ENCODE peak calls at places on chromosomes 1 and 21, in five cellular contexts. One of them, this sample, is unnamed.

GRCh38 chr1:54845772-54846171 is 41.2 kb downstream of the DHCR24 start:
- DNase-seq in CD4-positive, alpha-beta T cell: no peak
- DNase-seq in fibroblast of lung: no peak
- DNase-seq in heart left ventricle: no peak
- DNase-seq in AG04450: no peak
- DNase-seq in this sample: no peak

GRCh38 chr1:112517231-112517630 is 8.5 kb downstream of the WNT2B start:
- DNase-seq in CD4-positive, alpha-beta T cell: no peak
- DNase-seq in fibroblast of lung: no peak
- DNase-seq in heart left ventricle: no peak
- DNase-seq in AG04450: no peak
- DNase-seq in this sample: no peak

GRCh38 chr1:111730706-111731105 is 8.5 kb downstream of the INKA2 start:
- DNase-seq in CD4-positive, alpha-beta T cell: no peak
- DNase-seq in fibroblast of lung: no peak
- DNase-seq in heart left ventricle: peak
- DNase-seq in AG04450: no peak
- DNase-seq in this sample: no peak

GRCh38 chr1:154776339-154776605 is 93.8 kb downstream of the KCNN3 start:
- DNase-seq in CD4-positive, alpha-beta T cell: no peak
- DNase-seq in fibroblast of lung: no peak
- DNase-seq in heart left ventricle: no peak
- DNase-seq in AG04450: no peak
- DNase-seq in this sample: no peak

GRCh38 chr1:28062806-28063205 is 25.6 kb downstream of the EYA3 start:
- DNase-seq in CD4-positive, alpha-beta T cell: peak
- DNase-seq in fibroblast of lung: peak
- DNase-seq in heart left ventricle: no peak
- DNase-seq in AG04450: no peak
- DNase-seq in this sample: no peak

GRCh38 chr1:6914646-6915178 is 129.5 kb downstream of the CAMTA1 start:
- DNase-seq in CD4-positive, alpha-beta T cell: no peak
- DNase-seq in fibroblast of lung: no peak
- DNase-seq in heart left ventricle: no peak
- DNase-seq in AG04450: no peak
- DNase-seq in this sample: no peak

GRCh38 chr21:35254006-35254751 is 205.1 kb upstream of the RUNX1 start:
- DNase-seq in CD4-positive, alpha-beta T cell: no peak
- DNase-seq in fibroblast of lung: peak
- DNase-seq in heart left ventricle: no peak
- DNase-seq in AG04450: peak
- DNase-seq in this sample: no peak

GRCh38 chr1:157319567-157319966 is 181.4 kb upstream of the ETV3 start:
- DNase-seq in CD4-positive, alpha-beta T cell: no peak
- DNase-seq in fibroblast of lung: no peak
- DNase-seq in heart left ventricle: no peak
- DNase-seq in AG04450: no peak
- DNase-seq in this sample: no peak

GRCh38 chr1:170881268-170882265 is 53.8 kb upstream of the MROH9 start:
- DNase-seq in CD4-positive, alpha-beta T cell: no peak
- DNase-seq in fibroblast of lung: peak
- DNase-seq in heart left ventricle: no peak
- DNase-seq in AG04450: no peak
- DNase-seq in this sample: no peak

GRCh38 chr1:52153898-52154297 is 12.0 kb downstream of the ZFYVE9 start:
- DNase-seq in CD4-positive, alpha-beta T cell: no peak
- DNase-seq in fibroblast of lung: peak
- DNase-seq in heart left ventricle: no peak
- DNase-seq in AG04450: no peak
- DNase-seq in this sample: no peak

GRCh38 chr1:4219111-4219510 is 319.0 kb upstream of the C1orf174 start:
- DNase-seq in CD4-positive, alpha-beta T cell: no peak
- DNase-seq in fibroblast of lung: no peak
- DNase-seq in heart left ventricle: no peak
- DNase-seq in AG04450: no peak
- DNase-seq in this sample: no peak

GRCh38 chr1:31797216-31797615 is 18.6 kb downstream of the SPOCD1 start:
- DNase-seq in CD4-positive, alpha-beta T cell: no peak
- DNase-seq in fibroblast of lung: no peak
- DNase-seq in heart left ventricle: no peak
- DNase-seq in AG04450: no peak
- DNase-seq in this sample: no peak

GRCh38 chr1:221987860-221988520 is 246.1 kb upstream of the DUSP10 start:
- DNase-seq in CD4-positive, alpha-beta T cell: no peak
- DNase-seq in fibroblast of lung: peak
- DNase-seq in heart left ventricle: no peak
- DNase-seq in AG04450: peak
- DNase-seq in this sample: peak

GRCh38 chr1:54391450-54392071 is 14.6 kb downstream of the SSBP3 start:
- DNase-seq in CD4-positive, alpha-beta T cell: no peak
- DNase-seq in fibroblast of lung: no peak
- DNase-seq in heart left ventricle: no peak
- DNase-seq in AG04450: no peak
- DNase-seq in this sample: no peak

GRCh38 chr1:18812540-18812939 is 46.9 kb downstream of the TAS1R2 start:
- DNase-seq in CD4-positive, alpha-beta T cell: no peak
- DNase-seq in fibroblast of lung: no peak
- DNase-seq in heart left ventricle: no peak
- DNase-seq in AG04450: no peak
- DNase-seq in this sample: no peak

GRCh38 chr21:14382486-14382834 is 486 bp downstream of the HSPA13 start:
- DNase-seq in CD4-positive, alpha-beta T cell: no peak
- DNase-seq in fibroblast of lung: peak
- DNase-seq in heart left ventricle: peak
- DNase-seq in AG04450: no peak
- DNase-seq in this sample: peak

GRCh38 chr1:24226754-24227153 is 39.7 kb upstream of the IFNLR1 start:
- DNase-seq in CD4-positive, alpha-beta T cell: no peak
- DNase-seq in fibroblast of lung: no peak
- DNase-seq in heart left ventricle: no peak
- DNase-seq in AG04450: no peak
- DNase-seq in this sample: no peak

GRCh38 chr1:19679691-19680090 is 15.0 kb downstream of the HTR6 start:
- DNase-seq in CD4-positive, alpha-beta T cell: no peak
- DNase-seq in fibroblast of lung: no peak
- DNase-seq in heart left ventricle: no peak
- DNase-seq in AG04450: no peak
- DNase-seq in this sample: no peak

GRCh38 chr1:14366361-14367018 is 232.0 kb upstream of the KAZN start:
- DNase-seq in CD4-positive, alpha-beta T cell: no peak
- DNase-seq in fibroblast of lung: peak
- DNase-seq in heart left ventricle: no peak
- DNase-seq in AG04450: no peak
- DNase-seq in this sample: peak

GRCh38 chr21:28150021-28150420 is 842.7 kb downstream of the LTN1 start:
- DNase-seq in CD4-positive, alpha-beta T cell: no peak
- DNase-seq in fibroblast of lung: no peak
- DNase-seq in heart left ventricle: no peak
- DNase-seq in AG04450: no peak
- DNase-seq in this sample: no peak

GRCh38 chr1:202966006-202966904 is 802 bp downstream of the CYB5R1 start:
- DNase-seq in CD4-positive, alpha-beta T cell: no peak
- DNase-seq in fibroblast of lung: no peak
- DNase-seq in heart left ventricle: no peak
- DNase-seq in AG04450: no peak
- DNase-seq in this sample: no peak

GRCh38 chr1:22711071-22711470 is 432 bp downstream of the EPHB2 start:
- DNase-seq in CD4-positive, alpha-beta T cell: no peak
- DNase-seq in fibroblast of lung: no peak
- DNase-seq in heart left ventricle: no peak
- DNase-seq in AG04450: no peak
- DNase-seq in this sample: no peak

GRCh38 chr1:108346137-108346536 is 102.3 kb upstream of the NBPF4 start:
- DNase-seq in CD4-positive, alpha-beta T cell: no peak
- DNase-seq in fibroblast of lung: no peak
- DNase-seq in heart left ventricle: no peak
- DNase-seq in AG04450: no peak
- DNase-seq in this sample: no peak

GRCh38 chr21:45819478-45820170 is 161.9 kb upstream of the COL6A1 start:
- DNase-seq in CD4-positive, alpha-beta T cell: no peak
- DNase-seq in fibroblast of lung: no peak
- DNase-seq in heart left ventricle: no peak
- DNase-seq in AG04450: no peak
- DNase-seq in this sample: no peak

GRCh38 chr1:158212315-158212714 is 31.6 kb downstream of the CD1D start:
- DNase-seq in CD4-positive, alpha-beta T cell: no peak
- DNase-seq in fibroblast of lung: no peak
- DNase-seq in heart left ventricle: no peak
- DNase-seq in AG04450: no peak
- DNase-seq in this sample: no peak

GRCh38 chr1:115262886-115263285 is 75.2 kb downstream of the NGF start:
- DNase-seq in CD4-positive, alpha-beta T cell: no peak
- DNase-seq in fibroblast of lung: peak
- DNase-seq in heart left ventricle: no peak
- DNase-seq in AG04450: peak
- DNase-seq in this sample: no peak

GRCh38 chr21:39180429-39181019 is 2.7 kb downstream of the PSMG1 start:
- DNase-seq in CD4-positive, alpha-beta T cell: no peak
- DNase-seq in fibroblast of lung: no peak
- DNase-seq in heart left ventricle: no peak
- DNase-seq in AG04450: no peak
- DNase-seq in this sample: no peak
- TF ChIP-seq CTCF in CD4-positive, alpha-beta T cell: peak
- TF ChIP-seq CTCF in fibroblast of lung: peak
- TF ChIP-seq CTCF in heart left ventricle: no peak
- TF ChIP-seq CTCF in AG04450: peak
- TF ChIP-seq CTCF in this sample: peak

GRCh38 chr1:94425821-94426484 is 7.8 kb downstream of the ABCD3 start:
- DNase-seq in CD4-positive, alpha-beta T cell: no peak
- DNase-seq in fibroblast of lung: no peak
- DNase-seq in heart left ventricle: no peak
- DNase-seq in AG04450: no peak
- DNase-seq in this sample: no peak
- H3K27ac ChIP-seq in CD4-positive, alpha-beta T cell: no peak
- H3K27ac ChIP-seq in fibroblast of lung: no peak
- H3K27ac ChIP-seq in heart left ventricle: peak
- H3K27ac ChIP-seq in AG04450: no peak
- H3K27ac ChIP-seq in this sample: no peak

GRCh38 chr1:156130578-156130942 is 16.0 kb downstream of the LMNA start:
- DNase-seq in CD4-positive, alpha-beta T cell: no peak
- DNase-seq in fibroblast of lung: no peak
- DNase-seq in heart left ventricle: no peak
- DNase-seq in AG04450: no peak
- DNase-seq in this sample: no peak
- TF ChIP-seq CTCF in CD4-positive, alpha-beta T cell: peak
- TF ChIP-seq CTCF in fibroblast of lung: no peak
- TF ChIP-seq CTCF in heart left ventricle: no peak
- TF ChIP-seq CTCF in AG04450: no peak
- TF ChIP-seq CTCF in this sample: peak

GRCh38 chr1:226108935-226109828 is 46.7 kb downstream of the H3-3A start:
- DNase-seq in CD4-positive, alpha-beta T cell: no peak
- DNase-seq in fibroblast of lung: peak
- DNase-seq in heart left ventricle: peak
- DNase-seq in AG04450: no peak
- DNase-seq in this sample: peak
- H3K27ac ChIP-seq in CD4-positive, alpha-beta T cell: no peak
- H3K27ac ChIP-seq in fibroblast of lung: peak
- H3K27ac ChIP-seq in heart left ventricle: peak
- H3K27ac ChIP-seq in AG04450: peak
- H3K27ac ChIP-seq in this sample: peak

DNA sequence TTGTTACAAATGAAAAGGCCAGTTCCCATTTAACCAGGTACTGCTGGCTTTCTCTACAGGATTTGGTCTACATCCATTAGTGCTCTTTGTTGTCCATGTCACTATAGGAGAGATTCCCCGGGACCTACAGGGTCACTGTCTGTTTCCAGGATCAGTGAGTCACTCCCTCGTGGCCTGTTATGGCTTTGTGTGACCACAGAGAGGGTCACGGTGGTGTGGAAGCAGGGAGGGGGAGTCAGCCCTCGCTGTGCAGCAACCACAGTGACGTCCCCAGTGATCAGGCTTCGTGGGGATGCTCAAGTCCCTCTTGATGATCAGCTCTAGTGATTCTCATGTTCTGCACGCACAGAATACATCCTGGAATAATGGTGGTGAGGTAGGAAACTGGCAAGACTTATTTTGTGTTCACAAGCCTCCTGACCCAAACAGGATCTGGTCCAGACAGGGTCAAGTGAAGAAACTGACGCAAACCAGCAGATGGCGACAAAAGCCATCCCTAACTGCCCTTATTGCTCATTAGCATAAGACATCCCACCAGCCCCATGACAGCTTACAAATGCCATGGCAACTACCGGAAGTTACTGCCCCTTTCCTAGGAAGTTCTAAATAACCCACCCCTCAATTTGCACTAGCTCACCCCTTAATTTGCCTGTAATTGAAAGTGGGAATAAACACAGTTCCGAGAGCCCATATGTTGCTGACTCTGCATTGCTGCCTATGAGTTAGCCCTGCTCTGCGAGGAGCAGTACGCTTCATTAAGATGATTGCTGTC is 98.5 kb downstream of the DISC1 start:
- DNase-seq in CD4-positive, alpha-beta T cell: no peak
- DNase-seq in fibroblast of lung: peak
- DNase-seq in heart left ventricle: no peak
- DNase-seq in AG04450: no peak
- DNase-seq in this sample: no peak
- TF ChIP-seq CTCF in CD4-positive, alpha-beta T cell: no peak
- TF ChIP-seq CTCF in fibroblast of lung: peak
- TF ChIP-seq CTCF in heart left ventricle: no peak
- TF ChIP-seq CTCF in AG04450: peak
- TF ChIP-seq CTCF in this sample: peak

GRCh38 chr21:26096494-26096893 is 74.1 kb downstream of the APP start:
- DNase-seq in CD4-positive, alpha-beta T cell: no peak
- DNase-seq in fibroblast of lung: no peak
- DNase-seq in heart left ventricle: no peak
- DNase-seq in AG04450: no peak
- DNase-seq in this sample: no peak

GRCh38 chr21:26096972-26097371 is 73.6 kb downstream of the APP start:
- DNase-seq in CD4-positive, alpha-beta T cell: no peak
- DNase-seq in fibroblast of lung: no peak
- DNase-seq in heart left ventricle: no peak
- DNase-seq in AG04450: no peak
- DNase-seq in this sample: no peak

GRCh38 chr21:26098758-26099157 is 71.8 kb downstream of the APP start:
- DNase-seq in CD4-positive, alpha-beta T cell: no peak
- DNase-seq in fibroblast of lung: peak
- DNase-seq in heart left ventricle: no peak
- DNase-seq in AG04450: no peak
- DNase-seq in this sample: no peak

GRCh38 chr21:26099610-26100219 is 70.9 kb downstream of the APP start:
- DNase-seq in CD4-positive, alpha-beta T cell: no peak
- DNase-seq in fibroblast of lung: no peak
- DNase-seq in heart left ventricle: no peak
- DNase-seq in AG04450: no peak
- DNase-seq in this sample: no peak

GRCh38 chr21:26097475-26097874 is 73.1 kb downstream of the APP start:
- DNase-seq in CD4-positive, alpha-beta T cell: no peak
- DNase-seq in fibroblast of lung: no peak
- DNase-seq in heart left ventricle: no peak
- DNase-seq in AG04450: no peak
- DNase-seq in this sample: no peak
- H3K27ac ChIP-seq in CD4-positive, alpha-beta T cell: no peak
- H3K27ac ChIP-seq in fibroblast of lung: no peak
- H3K27ac ChIP-seq in heart left ventricle: no peak
- H3K27ac ChIP-seq in AG04450: no peak
- H3K27ac ChIP-seq in this sample: no peak